ENCODE peak calls at places on chromosomes 3 and 15, in nine cellular contexts. T is adrenal gland, E is mammary epithelial cell, W is ovary, P is heart left ventricle, U is tibial nerve, H is cardiac muscle cell, A is epithelial cell of prostate, L is mesenchymal stem cell. M is an unnamed sample.

GRCh38 chr15:39919740-39920509 is at the start of gene GPR176:
- DNase-seq in W (peak; percentile 16), H (peak; percentile 57), P (peak; percentile 51), A (no peak), E (peak; percentile 58), U (peak; percentile 25), L (peak; percentile 91), T (peak; percentile 16), M (no peak)

GRCh38 chr3:141241248-141242034 is 9.8 kb downstream of the PXYLP1 start:
- DNase-seq in E (no peak), T (no peak), U (no peak), H (no peak), L (no peak), A (no peak), P (peak; percentile 82), W (no peak), M (peak; percentile 92)

GRCh38 chr3:129486057-129487035 is 42.1 kb upstream of the RHO start:
- DNase-seq in L (peak; percentile 64), W (no peak), U (no peak), P (peak; percentile 45), E (peak; percentile 81), A (no peak), T (peak; percentile 39), H (peak; percentile 72), M (no peak)

GRCh38 chr3:35505181-35505580 is 134.1 kb upstream of the ARPP21 start:
- DNase-seq in L (no peak), H (peak; percentile 86), U (no peak), P (no peak), T (no peak), E (no peak), W (no peak), A (no peak), M (no peak)

GRCh38 chr3:153357436-153357835 is 195.4 kb downstream of the RAP2B start:
- DNase-seq in H (no peak), A (no peak), L (no peak), U (no peak), W (no peak), E (no peak), T (no peak), P (no peak), M (no peak)

GRCh38 chr15:78365931-78366330 is 25.8 kb downstream of the CRABP1 start:
- DNase-seq in L (no peak), E (no peak), P (peak; percentile 36), A (no peak), H (no peak), U (no peak), W (no peak), T (no peak), M (no peak)

GRCh38 chr3:65107174-65107573 is 419.4 kb upstream of the ADAMTS9 start:
- DNase-seq in E (no peak), T (peak; percentile 13), U (no peak), W (no peak), H (no peak), P (no peak), A (no peak), L (peak; percentile 51), M (no peak)

GRCh38 chr3:88984266-88984665 is 123.2 kb upstream of the EPHA3 start:
- DNase-seq in T (no peak), L (no peak), W (no peak), U (no peak), H (peak; percentile 28), P (no peak), A (no peak), E (no peak), M (no peak)

GRCh38 chr3:15781131-15781530 is 16.6 kb downstream of the ANKRD28 start:
- DNase-seq in U (no peak), L (no peak), A (no peak), W (no peak), P (no peak), T (no peak), E (no peak), H (no peak), M (no peak)

GRCh38 chr3:11050666-11051323 is 58.2 kb downstream of the SLC6A1 start:
- DNase-seq in T (no peak), H (no peak), E (no peak), A (no peak), W (no peak), P (no peak), U (no peak), L (no peak), M (no peak)

GRCh38 chr3:120172070-120172469 is 77.8 kb upstream of the GSK3B start:
- DNase-seq in A (no peak), U (no peak), P (no peak), T (peak; percentile 82), H (no peak), E (peak; percentile 57), L (no peak), W (peak; percentile 18), M (peak; percentile 75)

GRCh38 chr15:64536244-64536836 is 76.0 kb downstream of the ZNF609 start:
- DNase-seq in A (peak; percentile 60), H (no peak), T (no peak), E (peak; percentile 93), L (peak; percentile 90), P (no peak), U (no peak), W (no peak), M (no peak)

GRCh38 chr15:40960926-40961325 is 7.7 kb downstream of the CHAC1 start:
- DNase-seq in P (peak; percentile 20), H (no peak), A (no peak), U (no peak), T (no peak), E (no peak), W (no peak), L (no peak), M (no peak)

GRCh38 chr3:181176610-181177009 is 187.1 kb upstream of the DNAJC19 start:
- DNase-seq in L (peak; percentile 30), T (peak; percentile 70), W (peak; percentile 22), P (peak; percentile 63), A (no peak), H (peak; percentile 75), E (peak; percentile 35), U (peak; percentile 77), M (no peak)

GRCh38 chr15:80573614-80574013 is 121.5 kb upstream of the ABHD17C start:
- DNase-seq in A (no peak), W (no peak), L (no peak), E (no peak), P (no peak), H (no peak), U (no peak), T (no peak), M (no peak)

GRCh38 chr3:14703791-14704190 is 28.9 kb downstream of the C3orf20 start:
- DNase-seq in L (no peak), H (no peak), A (no peak), W (no peak), U (no peak), E (no peak), T (no peak), P (no peak), M (no peak)

GRCh38 chr3:67500699-67501098 is 153.7 kb downstream of the SUCLG2 start:
- DNase-seq in E (no peak), L (no peak), W (no peak), P (no peak), H (no peak), T (no peak), U (no peak), A (no peak), M (no peak)

GRCh38 chr3:150920236-150920635 is 15.0 kb upstream of the MINDY4B start:
- DNase-seq in W (no peak), E (no peak), U (no peak), T (no peak), P (no peak), L (no peak), A (no peak), H (no peak), M (no peak)

GRCh38 chr3:161449784-161450183 is 46.8 kb upstream of the OTOL1 start:
- DNase-seq in T (no peak), U (no peak), P (no peak), E (no peak), A (no peak), W (no peak), L (no peak), H (no peak), M (no peak)

GRCh38 chr3:102336130-102336529 is 98.7 kb upstream of the ZPLD1 start:
- DNase-seq in T (no peak), A (no peak), E (no peak), U (no peak), P (no peak), W (no peak), H (no peak), L (no peak), M (no peak)

GRCh38 chr3:111541911-111542483 is at the start of gene CD96:
- DNase-seq in E (peak; percentile 29), H (no peak), L (no peak), T (no peak), P (no peak), U (peak; percentile 22), W (no peak), A (no peak), M (no peak)

GRCh38 chr15:76151599-76151974 is 91.8 kb downstream of the TMEM266 start:
- DNase-seq in E (no peak), A (no peak), T (no peak), L (no peak), W (no peak), U (no peak), H (no peak), P (no peak), M (no peak)
- H3K27ac ChIP-seq in E (no peak overlapping the region), A (peak overlapping the region; percentile 67), T (no peak overlapping the region), L (no peak overlapping the region), W (no peak overlapping the region), U (no peak overlapping the region), H (no peak overlapping the region), P (no peak overlapping the region), M (no peak overlapping the region)

GRCh38 chr15:100944237-100944875 is 25.2 kb downstream of the LRRK1 start:
- DNase-seq in U (no peak), H (no peak), A (no peak), W (no peak), P (no peak), E (no peak), L (no peak), T (no peak), M (no peak)
- H3K27ac ChIP-seq in U (no peak overlapping the region), H (no peak overlapping the region), A (no peak overlapping the region), W (no peak overlapping the region), P (no peak overlapping the region), E (no peak overlapping the region), L (no peak overlapping the region), T (no peak overlapping the region), M (no peak overlapping the region)

DNA sequence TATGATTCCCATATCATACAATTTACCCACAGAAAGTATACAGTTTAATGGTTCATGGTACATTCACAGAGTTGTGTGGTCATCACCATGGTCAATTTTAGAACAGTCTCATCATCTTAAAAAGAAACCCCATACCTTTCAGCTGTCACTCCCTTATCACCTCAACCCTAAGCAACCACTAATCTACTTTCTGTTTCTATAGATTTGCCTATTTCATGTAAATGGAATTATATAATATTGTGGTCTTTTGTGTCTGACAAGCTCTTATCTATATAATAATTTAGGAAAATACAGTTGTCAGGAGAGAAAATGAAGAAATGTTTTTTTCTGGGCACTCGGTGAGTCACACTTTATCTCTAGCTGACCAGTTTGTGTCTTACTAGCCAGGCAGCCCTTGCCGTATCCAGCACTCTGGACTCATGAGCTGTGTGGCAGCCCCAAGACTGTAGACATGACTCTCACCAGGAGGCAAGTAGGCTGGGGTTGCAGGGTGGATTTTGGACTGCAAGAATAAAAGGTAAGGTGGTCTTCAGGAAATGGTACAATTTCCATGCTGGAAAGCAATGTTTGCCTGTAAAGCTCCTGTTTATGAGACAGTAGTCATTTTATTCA is 234.6 kb downstream of the THRB start:
- DNase-seq in A (no peak), U (no peak), P (peak; percentile 25), E (no peak), T (peak; percentile 80), H (peak; percentile 11), L (peak; percentile 79), W (no peak), M (no peak)
- H3K27ac ChIP-seq in A (no peak overlapping the region), U (no peak overlapping the region), P (no peak overlapping the region), E (no peak overlapping the region), T (no peak overlapping the region), H (no peak overlapping the region), L (no peak overlapping the region), W (no peak overlapping the region), M (no peak overlapping the region)

GRCh38 chr15:48456126-48456525 is 124.9 kb downstream of the DUT start:
- DNase-seq in E (no peak), W (no peak), H (no peak), L (no peak), U (no peak), A (no peak), T (no peak), P (no peak), M (no peak)
- H3K27ac ChIP-seq in E (no peak overlapping the region), W (no peak overlapping the region), H (no peak overlapping the region), L (no peak overlapping the region), U (no peak overlapping the region), A (no peak overlapping the region), T (no peak overlapping the region), P (no peak overlapping the region), M (no peak overlapping the region)